ENCODE peak calls at places on chromosomes 3 and 15, in seven cellular contexts. Q is HepG2, Y is epithelial cell of proximal tubule, X is A549, M is esophagus squamous epithelium, B is bronchial epithelial cell, F is uterus. A is an unnamed sample.

GRCh38 chr3:36597422-36597821 is 166.9 kb downstream of the DCLK3 start:
- DNase-seq in Q (no peak), Y (peak), X (peak), M (no peak), B (peak), F (no peak), A (no peak)

GRCh38 chr3:185316740-185317407 is 46.1 kb upstream of the MAP3K13 start:
- DNase-seq in Q (peak), Y (no peak), X (peak), M (no peak), B (peak), F (no peak), A (no peak)

GRCh38 chr3:40842714-40843113 is 318.0 kb downstream of the ZNF621 start:
- DNase-seq in Q (no peak), Y (no peak), X (no peak), M (no peak), B (no peak), F (no peak), A (no peak)

GRCh38 chr15:45855907-45856579 is 221.2 kb downstream of the SQOR start:
- DNase-seq in Q (no peak), Y (peak), X (no peak), M (no peak), B (peak), F (no peak), A (no peak)

GRCh38 chr15:68425428-68426060 is 6.4 kb downstream of the ITGA11 start:
- DNase-seq in Q (no peak), Y (no peak), X (no peak), M (no peak), B (no peak), F (peak), A (no peak)

GRCh38 chr3:94115482-94115881 is 52.6 kb downstream of the NSUN3 start:
- DNase-seq in Q (no peak), Y (no peak), X (peak), M (no peak), B (peak), F (no peak), A (peak)

GRCh38 chr3:112302881-112303761 is 9.1 kb upstream of the SLC9C1 start:
- DNase-seq in Q (no peak), Y (no peak), X (no peak), M (no peak), B (no peak), F (no peak), A (peak)

GRCh38 chr15:55434989-55435825 is 26.9 kb downstream of the PIERCE2 start:
- DNase-seq in Q (peak), Y (peak), X (peak), M (no peak), B (peak), F (no peak), A (peak)

GRCh38 chr15:59249816-59250215 is 43.2 kb downstream of the LDHAL6B start:
- DNase-seq in Q (no peak), Y (no peak), X (no peak), M (no peak), B (no peak), F (no peak), A (no peak)

GRCh38 chr3:167773584-167773983 is 38.1 kb downstream of the SERPINI1 start:
- DNase-seq in Q (no peak), Y (no peak), X (no peak), M (no peak), B (no peak), F (no peak), A (no peak)

GRCh38 chr3:103047640-103048370 is 613.0 kb downstream of the ZPLD1 start:
- DNase-seq in Q (no peak), Y (no peak), X (no peak), M (no peak), B (peak), F (no peak), A (no peak)

GRCh38 chr3:56001991-56002390 is 466.3 kb downstream of the ERC2 start:
- DNase-seq in Q (no peak), Y (no peak), X (no peak), M (no peak), B (no peak), F (no peak), A (no peak)

GRCh38 chr3:18812316-18812715 is 336.0 kb upstream of the KCNH8 start:
- DNase-seq in Q (no peak), Y (no peak), X (no peak), M (no peak), B (peak), F (no peak), A (no peak)

GRCh38 chr3:136919799-136920580 is 37.8 kb upstream of the IL20RB start:
- DNase-seq in Q (no peak), Y (no peak), X (no peak), M (no peak), B (peak), F (no peak), A (no peak)

GRCh38 chr15:55362641-55363040 is 43.6 kb downstream of the PIGB start:
- DNase-seq in Q (no peak), Y (no peak), X (no peak), M (no peak), B (no peak), F (no peak), A (no peak)

GRCh38 chr3:99976584-99976983 is 137.7 kb downstream of the FILIP1L start:
- DNase-seq in Q (no peak), Y (no peak), X (no peak), M (no peak), B (no peak), F (no peak), A (no peak)

GRCh38 chr3:26145769-26146168 is 355.9 kb downstream of the OXSM start:
- DNase-seq in Q (no peak), Y (no peak), X (no peak), M (no peak), B (no peak), F (no peak), A (no peak)

GRCh38 chr3:197339841-197340520 is 41.6 kb upstream of the DLG1 start:
- DNase-seq in Q (peak), Y (no peak), X (no peak), M (no peak), B (peak), F (no peak), A (no peak)

GRCh38 chr15:31484369-31484951 is 157.8 kb downstream of the KLF13 start:
- DNase-seq in Q (no peak), Y (no peak), X (no peak), M (no peak), B (no peak), F (no peak), A (no peak)

GRCh38 chr15:23588268-23588667 is 22.8 kb downstream of the MKRN3 start:
- DNase-seq in Q (no peak), Y (no peak), X (no peak), M (no peak), B (no peak), F (no peak), A (no peak)

DNA sequence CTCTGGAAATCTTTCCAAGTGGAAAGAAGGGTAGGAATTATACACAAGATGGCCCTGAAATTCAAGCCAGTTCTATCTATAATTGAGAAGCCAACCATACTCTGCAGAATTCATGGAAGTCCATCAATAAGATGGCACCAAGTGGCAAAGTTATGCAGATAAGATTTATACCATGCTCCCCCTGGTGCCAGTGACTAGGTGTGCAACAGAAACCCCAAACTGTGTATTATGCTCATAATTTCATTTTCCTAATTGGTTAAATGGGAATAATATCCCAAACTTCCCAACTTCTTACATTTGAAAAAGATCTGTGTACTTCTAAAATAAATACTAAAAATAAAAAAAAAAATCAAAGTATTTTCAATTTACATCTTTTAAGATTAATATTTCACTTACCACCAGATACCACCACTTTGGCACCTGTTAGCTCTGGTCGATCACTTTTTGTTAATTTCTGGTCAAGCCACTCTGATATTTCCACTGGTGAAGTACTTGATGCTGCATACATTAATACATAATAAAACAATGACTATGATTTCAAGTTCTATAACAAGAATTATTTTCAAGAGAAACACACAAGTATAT is 25.9 kb downstream of the ETFA start:
- DNase-seq in Q (peak), Y (no peak), X (peak), M (no peak), B (peak), F (no peak), A (peak)
- TF ChIP-seq CTCF in Q (peak), Y (peak), X (peak), M (peak), B (peak), F (no peak), A (peak)

DNA sequence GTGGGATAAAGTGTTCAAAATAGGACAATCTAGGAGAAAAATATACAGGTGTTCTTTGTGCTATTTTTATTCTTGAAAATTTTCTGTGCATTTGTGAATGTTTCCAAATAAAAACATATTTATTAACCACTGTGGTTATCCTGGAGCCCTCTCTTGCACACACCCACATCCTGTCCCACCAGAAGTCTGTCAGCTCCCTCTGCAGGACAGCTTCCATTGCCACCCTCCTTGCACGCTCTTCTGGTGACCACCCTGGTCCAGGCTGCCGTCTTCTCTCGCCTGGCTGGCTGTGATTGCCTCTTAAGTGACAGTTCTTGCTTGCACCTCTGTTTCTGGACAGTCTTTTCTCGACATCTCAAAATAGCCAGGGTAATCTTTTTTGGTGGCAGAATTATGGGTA is 394.0 kb downstream of the LRTM1 start:
- DNase-seq in Q (peak), Y (no peak), X (no peak), M (no peak), B (no peak), F (no peak), A (no peak)
- TF ChIP-seq CTCF in Q (peak), Y (peak), X (no peak), M (no peak), B (no peak), F (no peak), A (no peak)

DNA sequence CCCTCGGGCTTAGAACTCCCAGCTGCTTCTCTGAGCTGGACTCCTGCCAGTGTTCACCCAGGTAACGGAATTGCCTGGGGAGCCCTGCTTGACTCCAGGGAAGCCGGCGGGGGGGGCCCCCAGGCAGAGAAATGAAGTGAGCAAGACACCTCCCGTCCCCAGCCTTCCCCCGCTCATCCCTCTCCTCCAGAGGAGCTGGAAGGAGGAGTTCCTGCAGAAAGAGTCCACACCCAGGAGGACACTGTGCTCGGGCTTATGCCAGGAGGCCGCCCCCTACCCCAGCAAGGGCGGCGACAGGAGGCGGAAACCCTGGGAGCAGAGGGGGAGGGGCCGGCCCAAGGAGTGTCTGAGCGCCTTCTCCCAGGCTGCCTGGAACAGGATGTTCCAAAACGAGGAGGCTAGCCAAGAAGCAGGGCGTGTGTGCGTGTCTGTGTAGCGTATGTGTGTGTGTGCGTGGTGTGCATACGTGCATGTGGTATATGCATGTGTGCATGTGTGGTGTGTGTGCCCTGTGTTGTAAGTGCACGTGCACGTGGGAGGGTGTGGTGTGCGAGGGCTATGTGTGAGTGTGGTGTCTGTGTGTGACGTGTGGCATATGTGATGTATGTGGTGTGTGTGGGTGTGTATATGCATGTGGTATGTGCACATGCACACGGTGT is 511.3 kb downstream of the SHQ1 start:
- DNase-seq in Q (no peak), Y (no peak), X (no peak), M (no peak), B (peak), F (peak), A (peak)
- TF ChIP-seq CTCF in Q (no peak), Y (no peak), X (no peak), M (no peak), B (no peak), F (no peak), A (no peak)

DNA sequence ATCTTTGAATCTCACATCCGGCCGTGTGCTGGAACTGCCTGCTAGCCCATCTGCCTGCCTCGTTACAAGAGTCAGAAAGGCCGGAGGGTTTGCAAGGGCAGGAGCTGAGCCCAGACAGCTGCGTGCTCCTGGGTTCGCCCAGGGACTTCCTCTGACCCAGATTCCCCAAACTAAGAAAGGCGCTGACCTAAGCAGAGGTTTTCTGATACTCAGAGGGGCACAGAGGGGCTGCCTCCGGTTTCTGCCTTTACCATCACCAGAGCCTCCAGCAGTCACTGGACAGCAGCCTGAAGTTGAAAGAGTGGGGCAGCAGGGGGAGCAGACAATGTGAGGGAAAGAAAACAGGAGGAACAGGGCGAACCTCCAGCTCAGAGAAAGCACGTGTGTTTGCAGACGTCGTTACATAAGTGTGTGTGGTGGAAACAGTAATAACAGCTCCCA is 33.4 kb upstream of the RAD18 start:
- DNase-seq in Q (peak), Y (no peak), X (no peak), M (no peak), B (no peak), F (peak), A (peak)
- TF ChIP-seq CTCF in Q (peak), Y (peak), X (no peak), M (no peak), B (no peak), F (peak), A (no peak)

GRCh38 chr15:29364429-29365078 is 94.9 kb upstream of the NSMCE3 start:
- DNase-seq in Q (peak), Y (peak), X (peak), M (no peak), B (peak), F (no peak), A (no peak)
- TF ChIP-seq CTCF in Q (no peak), Y (peak), X (peak), M (no peak), B (no peak), F (no peak), A (peak)

GRCh38 chr3:8663177-8664061 is 18.8 kb upstream of the SSUH2 start:
- DNase-seq in Q (peak), Y (peak), X (peak), M (no peak), B (peak), F (no peak), A (peak)
- TF ChIP-seq CTCF in Q (peak), Y (peak), X (peak), M (peak), B (peak), F (peak), A (peak)

GRCh38 chr15:29821416-29822099 is 710 bp downstream of the TJP1 start:
- DNase-seq in Q (peak), Y (peak), X (peak), M (no peak), B (peak), F (peak), A (peak)
- TF ChIP-seq CTCF in Q (peak), Y (peak), X (no peak), M (no peak), B (peak), F (peak), A (no peak)

GRCh38 chr3:149848238-149848637 is 35.2 kb downstream of the RNF13 start:
- DNase-seq in Q (no peak), Y (no peak), X (no peak), M (no peak), B (no peak), F (no peak), A (no peak)
- TF ChIP-seq CTCF in Q (no peak), Y (no peak), X (no peak), M (no peak), B (no peak), F (no peak), A (no peak)